ENCODE peak calls at places on chromosome 20, in six cellular contexts. L, D, S, K, V and P are unnamed samples.
A peak's percentile ranks its signal among the peaks of the same experiment; 100 is the strongest.

GRCh38 chr20:667351-668034 is 8.1 kb downstream of the SCRT2 start:
- DNase-seq in L (peak; percentile 81), D (peak; percentile 34), S (peak; percentile 34), K (peak; percentile 75), V (peak; percentile 54), P (peak; percentile 69)

GRCh38 chr20:9374480-9374879 is 139.9 kb upstream of the LAMP5 start:
- DNase-seq in L (no peak), D (no peak), S (peak; percentile 58), K (no peak), V (no peak), P (no peak)

GRCh38 chr20:19758888-19759331 is 852 bp downstream of the RIN2 start:
- DNase-seq in L (peak; percentile 86), D (no peak), S (no peak), K (peak; percentile 87), V (peak; percentile 57), P (peak; percentile 82)

GRCh38 chr20:19806806-19807691 is 49.0 kb downstream of the RIN2 start:
- DNase-seq in L (no peak), D (no peak), S (peak; percentile 35), K (no peak), V (peak; percentile 71), P (no peak)

GRCh38 chr20:49595811-49596545 is 28.0 kb upstream of the PTGIS start:
- DNase-seq in L (no peak), D (no peak), S (peak; percentile 67), K (no peak), V (no peak), P (peak; percentile 68)

GRCh38 chr20:59805266-59805665 is 128.2 kb downstream of the SYCP2 start:
- DNase-seq in L (no peak), D (no peak), S (no peak), K (no peak), V (no peak), P (peak; percentile 32)

GRCh38 chr20:22341508-22341907 is 242.9 kb downstream of the FOXA2 start:
- DNase-seq in L (no peak), D (no peak), S (no peak), K (no peak), V (peak; percentile 91), P (no peak)

GRCh38 chr20:20410678-20411077 is 42.8 kb downstream of the INSM1 start:
- DNase-seq in L (no peak), D (no peak), S (no peak), K (peak; percentile 54), V (no peak), P (no peak)

GRCh38 chr20:51750770-51751388 is 17.3 kb downstream of the ATP9A start:
- DNase-seq in L (no peak), D (no peak), S (no peak), K (no peak), V (no peak), P (no peak)

GRCh38 chr20:44435630-44436335 is 39.9 kb upstream of the TTPAL start:
- DNase-seq in L (no peak), D (no peak), S (no peak), K (no peak), V (peak; percentile 13), P (no peak)

GRCh38 chr20:6663104-6663503 is 104.4 kb upstream of the BMP2 start:
- DNase-seq in L (no peak), D (no peak), S (no peak), K (no peak), V (no peak), P (no peak)

GRCh38 chr20:47847882-47848485 is 62.7 kb upstream of the SULF2 start:
- DNase-seq in L (no peak), D (no peak), S (no peak), K (no peak), V (peak; percentile 38), P (no peak)

GRCh38 chr20:60872224-60872623 is 379.8 kb upstream of the CDH4 start:
- DNase-seq in L (no peak), D (no peak), S (no peak), K (no peak), V (no peak), P (no peak)

GRCh38 chr20:47660983-47661711 is 124.1 kb downstream of the SULF2 start:
- DNase-seq in L (no peak), D (no peak), S (no peak), K (no peak), V (no peak), P (peak; percentile 55)

GRCh38 chr20:51230727-51231126 is 207.8 kb upstream of the KCNG1 start:
- DNase-seq in L (no peak), D (no peak), S (no peak), K (no peak), V (no peak), P (no peak)

GRCh38 chr20:13821876-13822275 is 37.0 kb downstream of the NDUFAF5 start:
- DNase-seq in L (no peak), D (no peak), S (no peak), K (no peak), V (no peak), P (no peak)

GRCh38 chr20:41534842-41535241 is 83.3 kb downstream of the CHD6 start:
- DNase-seq in L (no peak), D (no peak), S (peak; percentile 28), K (no peak), V (no peak), P (no peak)

GRCh38 chr20:51862796-51863195 is 60.5 kb upstream of the SALL4 start:
- DNase-seq in L (no peak), D (no peak), S (peak; percentile 18), K (no peak), V (no peak), P (no peak)

GRCh38 chr20:50130995-50131394 is 18.0 kb upstream of the UBE2V1 start:
- DNase-seq in L (no peak), D (no peak), S (peak; percentile 53), K (no peak), V (no peak), P (no peak)

GRCh38 chr20:4532772-4533171 is 188.9 kb upstream of the PRND start:
- DNase-seq in L (no peak), D (no peak), S (no peak), K (no peak), V (no peak), P (no peak)

GRCh38 chr20:46406986-46407670 is 713 bp upstream of the ELMO2 start:
- DNase-seq in L (peak; percentile 82), D (peak; percentile 65), S (peak; percentile 15), K (peak; percentile 69), V (peak; percentile 66), P (peak; percentile 75)

GRCh38 chr20:41035207-41035606 is 6.6 kb downstream of the TOP1 start:
- DNase-seq in L (no peak), D (no peak), S (no peak), K (no peak), V (no peak), P (no peak)

GRCh38 chr20:4483961-4484360 is 237.7 kb upstream of the PRND start:
- DNase-seq in L (no peak), D (no peak), S (no peak), K (no peak), V (no peak), P (no peak)

GRCh38 chr20:11585752-11586352 is 331.8 kb upstream of the BTBD3 start:
- DNase-seq in L (no peak), D (no peak), S (peak; percentile 22), K (no peak), V (peak; percentile 67), P (no peak)

GRCh38 chr20:54502179-54502578 is 26.8 kb downstream of the DOK5 start:
- DNase-seq in L (no peak), D (no peak), S (peak; percentile 33), K (no peak), V (peak; percentile 38), P (no peak)

GRCh38 chr20:53599378-53599777 is 5.7 kb upstream of the ZNF217 start:
- DNase-seq in L (no peak), D (no peak), S (no peak), K (no peak), V (peak; percentile 1), P (peak; percentile 44)

GRCh38 chr20:46784450-46785127 is 75.1 kb downstream of the SLC2A10 start:
- DNase-seq in L (no peak), D (no peak), S (peak; percentile 63), K (no peak), V (peak; percentile 32), P (no peak)

DNA sequence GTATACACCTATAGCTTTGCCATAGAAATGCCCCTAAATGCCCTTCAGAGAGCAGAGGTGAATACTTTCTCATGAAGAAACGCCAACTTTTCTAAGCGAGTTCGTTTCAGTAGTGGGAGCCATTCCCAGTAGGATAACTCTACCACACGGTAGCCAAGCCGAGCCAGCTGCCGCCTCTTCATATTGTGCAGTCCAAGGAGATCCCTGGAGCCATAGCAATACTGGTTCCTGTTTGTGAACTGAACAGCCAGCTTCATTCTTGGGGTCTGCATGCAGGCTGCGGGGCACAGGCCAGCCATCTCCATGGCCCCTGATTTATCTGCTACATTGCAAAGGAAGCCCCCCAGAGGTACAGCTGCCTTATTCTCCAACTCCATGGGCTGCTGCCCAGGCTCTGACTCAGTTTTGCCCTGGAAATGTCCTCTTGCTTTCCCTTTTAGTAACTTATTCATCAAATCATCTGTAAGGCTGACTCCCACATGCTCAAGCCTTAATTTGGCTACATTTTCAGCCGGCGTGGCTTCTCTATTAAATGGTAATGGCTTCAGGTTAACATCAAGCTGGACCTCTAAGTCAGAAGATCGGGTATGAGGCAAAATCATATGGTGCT is 12.8 kb downstream of the FASTKD5 start:
- DNase-seq in L (no peak), D (no peak), S (peak; percentile 9), K (no peak), V (no peak), P (no peak)
- H3K27ac ChIP-seq in L (no peak overlapping the region), D (no peak overlapping the region), S (no peak overlapping the region), K (no peak overlapping the region), V (no peak overlapping the region), P (no peak overlapping the region)

GRCh38 chr20:18287546-18287914 is 797 bp upstream of the ZNF133 start:
- DNase-seq in L (peak; percentile 58), D (no peak), S (no peak), K (no peak), V (no peak), P (no peak)
- H3K27ac ChIP-seq in L (peak overlapping the region; percentile 99), D (peak overlapping the region; percentile 97), S (peak overlapping the region; percentile 70), K (peak overlapping the region; percentile 98), V (peak overlapping the region; percentile 76), P (peak overlapping the region; percentile 94)

DNA sequence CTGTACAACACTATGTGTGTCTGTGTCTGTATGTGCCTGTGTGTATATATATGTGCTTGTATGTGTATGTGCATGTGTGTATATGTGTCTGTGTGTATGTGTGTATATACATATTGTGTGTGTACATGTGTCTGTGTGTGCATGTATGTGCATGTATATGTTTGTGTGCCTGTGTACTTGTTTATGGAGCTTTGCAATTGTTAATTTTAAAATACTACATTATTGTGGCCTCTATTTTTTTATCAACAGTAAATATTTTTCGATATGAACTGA is 105.7 kb upstream of the CST7 start:
- DNase-seq in L (no peak), D (no peak), S (no peak), K (no peak), V (no peak), P (no peak)
- H3K27ac ChIP-seq in L (no peak overlapping the region), D (no peak overlapping the region), S (no peak overlapping the region), K (no peak overlapping the region), V (no peak overlapping the region), P (no peak overlapping the region)

GRCh38 chr20:24637941-24638340 is 168.5 kb downstream of the SYNDIG1 start:
- DNase-seq in L (no peak), D (no peak), S (no peak), K (no peak), V (no peak), P (no peak)

GRCh38 chr20:24640686-24641085 is 171.3 kb downstream of the SYNDIG1 start:
- DNase-seq in L (no peak), D (no peak), S (no peak), K (no peak), V (no peak), P (no peak)

GRCh38 chr20:24639167-24639548 is 169.7 kb downstream of the SYNDIG1 start:
- DNase-seq in L (no peak), D (no peak), S (no peak), K (no peak), V (no peak), P (no peak)

GRCh38 chr20:24638546-24639166 is 169.2 kb downstream of the SYNDIG1 start:
- DNase-seq in L (no peak), D (no peak), S (peak; percentile 50), K (no peak), V (no peak), P (peak; percentile 46)

GRCh38 chr20:24640276-24640675 is 170.8 kb downstream of the SYNDIG1 start:
- DNase-seq in L (no peak), D (no peak), S (no peak), K (no peak), V (no peak), P (no peak)
- H3K27ac ChIP-seq in L (no peak overlapping the region), D (no peak overlapping the region), S (no peak overlapping the region), K (no peak overlapping the region), V (no peak overlapping the region), P (no peak overlapping the region)